ENCODE peak calls at places on chromosomes 16 and 17, in seven cellular contexts. C is GM12878, O is mesendoderm, M is H9, J is IMR-90, B is colonic mucosa, F is mammary epithelial cell. A is an unnamed sample.

GRCh38 chr17:18026408-18026776 is 12.6 kb downstream of the ATPAF2 start:
- DNase-seq in F (peak; percentile 68), J (peak; percentile 81), M (no peak), C (no peak), O (no peak), B (no peak), A (no peak)

GRCh38 chr17:56939869-56940484 is 20.9 kb downstream of the COIL start:
- DNase-seq in F (peak; percentile 32), B (no peak), J (peak; percentile 62), O (peak; percentile 80), C (no peak), M (no peak), A (peak; percentile 67)

GRCh38 chr17:77465358-77466041 is 324.7 kb downstream of the SEC14L1 start:
- DNase-seq in B (peak; percentile 67), O (peak; percentile 82), M (peak; percentile 69), J (peak; percentile 77), F (no peak), C (peak; percentile 86), A (peak; percentile 83)

GRCh38 chr16:67200491-67200890 is 1.6 kb downstream of the ELMO3 start:
- DNase-seq in J (no peak), M (no peak), O (no peak), C (no peak), B (no peak), F (no peak), A (no peak)

GRCh38 chr16:57030346-57030902 is 41.1 kb downstream of the NLRC5 start:
- DNase-seq in C (no peak), M (no peak), B (no peak), J (no peak), O (no peak), F (no peak), A (no peak)

GRCh38 chr16:87160218-87160617 is 157.0 kb downstream of the C16orf95 start:
- DNase-seq in O (no peak), C (no peak), M (no peak), J (no peak), B (no peak), F (peak; percentile 16), A (no peak)

GRCh38 chr16:525520-526180 is 1.9 kb upstream of the CAPN15 start:
- DNase-seq in B (no peak), J (peak; percentile 92), C (peak; percentile 62), M (no peak), O (peak; percentile 67), F (peak; percentile 93), A (no peak)

GRCh38 chr16:88759245-88759975 is 25.6 kb downstream of the PIEZO1 start:
- DNase-seq in F (no peak), B (peak; percentile 80), C (no peak), M (peak; percentile 78), O (peak; percentile 70), J (peak; percentile 49), A (peak; percentile 82)

GRCh38 chr17:82180776-82181528 is 31.7 kb downstream of the CCDC57 start:
- DNase-seq in J (no peak), O (no peak), M (no peak), C (no peak), F (no peak), B (no peak), A (peak; percentile 48)

GRCh38 chr17:82383411-82383810 is 11.8 kb downstream of the UTS2R start:
- DNase-seq in B (no peak), C (no peak), J (no peak), F (no peak), O (no peak), M (no peak), A (no peak)

GRCh38 chr17:50766222-50767023 is 895 bp downstream of the ANKRD40CL start:
- DNase-seq in B (no peak), O (no peak), J (no peak), M (no peak), F (no peak), C (no peak), A (no peak)

DNA sequence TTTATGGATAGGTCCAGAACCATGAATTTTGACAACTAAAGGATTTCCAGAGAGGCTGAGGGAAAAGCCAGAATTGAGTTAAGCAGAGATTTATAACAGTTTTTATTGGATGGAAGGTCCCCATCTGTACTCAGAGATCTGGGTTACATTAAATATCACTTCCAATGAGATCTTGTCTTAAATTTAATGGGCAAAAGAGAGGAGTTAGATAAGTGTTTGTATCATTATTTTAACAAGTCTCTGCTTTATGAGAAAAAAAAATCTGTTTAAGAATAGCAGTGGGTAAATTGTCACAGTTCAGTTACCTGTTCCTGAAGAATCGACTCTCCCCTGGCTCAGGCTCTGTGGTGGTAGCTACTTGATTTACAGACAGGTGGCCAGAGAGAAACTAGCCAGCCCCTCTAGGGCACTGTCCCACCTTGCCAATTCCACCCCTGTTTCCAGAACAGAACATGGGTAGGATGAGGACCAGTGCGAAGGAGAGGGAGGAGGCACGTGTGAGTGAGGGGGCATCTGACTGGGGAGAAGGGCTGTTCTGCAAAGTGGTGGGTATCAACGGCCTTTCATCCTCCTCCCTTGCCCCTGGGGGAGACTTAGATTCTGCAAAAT is 22.1 kb upstream of the CRHR1 start:
- DNase-seq in M (no peak), F (no peak), J (no peak), C (no peak), B (no peak), O (no peak), A (no peak)
- H3K9ac ChIP-seq in M (no peak overlapping the region), F (no peak overlapping the region), J (no peak overlapping the region), C (no peak overlapping the region), B (no peak overlapping the region), O (no peak overlapping the region), A (no peak overlapping the region)

GRCh38 chr16:49766280-49766679 is 89.6 kb downstream of the ZNF423 start:
- DNase-seq in J (no peak), M (no peak), O (peak; percentile 48), C (no peak), B (no peak), F (no peak), A (no peak)
- H3K9ac ChIP-seq in J (no peak overlapping the region), M (no peak overlapping the region), O (no peak overlapping the region), C (no peak overlapping the region), B (no peak overlapping the region), F (no peak overlapping the region), A (no peak overlapping the region)

GRCh38 chr17:27770877-27771276 is 29.5 kb downstream of the NOS2 start:
- DNase-seq in M (no peak), O (no peak), C (no peak), B (no peak), J (no peak), F (no peak), A (no peak)
- H3K9ac ChIP-seq in M (no peak overlapping the region), O (no peak overlapping the region), C (no peak overlapping the region), B (no peak overlapping the region), J (no peak overlapping the region), F (no peak overlapping the region), A (no peak overlapping the region)

GRCh38 chr16:72884037-72884436 is 163.9 kb downstream of the ZFHX3 start:
- DNase-seq in F (peak; percentile 53), J (peak; percentile 56), O (no peak), B (no peak), C (no peak), M (no peak), A (no peak)
- H3K9ac ChIP-seq in F (no peak overlapping the region), J (no peak overlapping the region), O (no peak overlapping the region), B (no peak overlapping the region), C (no peak overlapping the region), M (no peak overlapping the region), A (no peak overlapping the region)

DNA sequence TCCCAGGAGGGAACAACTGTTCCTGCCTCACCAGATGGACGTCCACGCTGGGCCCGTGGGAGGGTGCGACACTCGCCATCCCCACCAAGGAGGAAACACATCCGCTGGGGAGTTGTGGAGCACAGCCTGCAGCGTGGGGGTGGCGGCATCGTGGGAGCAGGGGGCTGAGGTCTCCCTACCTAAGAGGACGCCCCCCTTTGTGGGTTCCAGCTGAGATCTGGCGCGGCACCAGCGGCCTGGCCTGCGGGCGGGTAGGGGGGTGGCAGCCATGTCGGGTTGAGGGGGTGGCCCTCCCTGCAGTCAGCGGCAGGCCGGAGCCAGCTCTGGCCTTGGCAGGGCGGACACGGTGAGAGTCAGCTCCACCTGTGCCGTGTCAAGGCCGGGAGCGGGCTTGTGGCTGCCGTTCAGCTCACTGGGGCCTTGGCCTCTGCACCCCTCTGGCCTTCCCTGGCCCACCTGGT is 116.7 kb upstream of the CIBAR2 start:
- DNase-seq in M (no peak), O (no peak), J (no peak), C (no peak), F (no peak), B (no peak), A (no peak)
- H3K9ac ChIP-seq in M (no peak overlapping the region), O (no peak overlapping the region), J (no peak overlapping the region), C (no peak overlapping the region), F (no peak overlapping the region), B (no peak overlapping the region), A (no peak overlapping the region)

GRCh38 chr17:48241131-48241591 is 133.6 kb downstream of the SNX11 start:
- DNase-seq in B (no peak), J (peak; percentile 42), O (peak; percentile 81), C (peak; percentile 54), F (peak; percentile 56), M (no peak), A (peak; percentile 58)
- H3K9ac ChIP-seq in B (no peak overlapping the region), J (no peak overlapping the region), O (no peak overlapping the region), C (no peak overlapping the region), F (no peak overlapping the region), M (no peak overlapping the region), A (no peak overlapping the region)

GRCh38 chr17:15262291-15263205 is 2.6 kb downstream of the PMP22 start:
- DNase-seq in B (peak; percentile 83), O (peak; percentile 82), M (peak; percentile 89), J (peak; percentile 83), F (peak; percentile 72), C (no peak), A (peak; percentile 87)
- H3K9ac ChIP-seq in B (peak overlapping the region; percentile 84), O (peak overlapping the region; percentile 57), M (no peak overlapping the region), J (peak overlapping the region; percentile 98), F (peak overlapping the region; percentile 61), C (no peak overlapping the region), A (no peak overlapping the region)